ENCODE peak calls at places on chromosomes 2 and 18, in four cellular contexts. F, N, T and M are unnamed samples.

GRCh38 chr2:43467889-43468288 is 127.9 kb downstream of the THADA start:
- DNase-seq in F (no peak), N (no peak), T (no peak), M (no peak)

GRCh38 chr18:72830109-72830508 is 37.7 kb downstream of the NETO1 start:
- DNase-seq in F (no peak), N (no peak), T (no peak), M (peak)

GRCh38 chr18:23972416-23972815 is 42.1 kb upstream of the TTC39C start:
- DNase-seq in F (no peak), N (no peak), T (no peak), M (no peak)

GRCh38 chr2:68741238-68741637 is 6.6 kb downstream of the ARHGAP25 start:
- DNase-seq in F (no peak), N (no peak), T (no peak), M (peak)

GRCh38 chr2:189149981-189150380 is 29.6 kb downstream of the COL5A2 start:
- DNase-seq in F (no peak), N (no peak), T (no peak), M (no peak)

GRCh38 chr18:52402814-52403213 is 62.8 kb downstream of the DCC start:
- DNase-seq in F (no peak), N (no peak), T (no peak), M (no peak)

GRCh38 chr2:33219850-33220275 is 256.6 kb upstream of the RASGRP3 start:
- DNase-seq in F (no peak), N (no peak), T (no peak), M (no peak)

GRCh38 chr2:218313356-218313755 is 21.1 kb upstream of the TMBIM1 start:
- DNase-seq in F (no peak), N (no peak), T (no peak), M (no peak)

GRCh38 chr2:127219716-127220090 is 396 bp downstream of the CYP27C1 start:
- DNase-seq in F (no peak), N (peak), T (no peak), M (no peak)

GRCh38 chr2:121521359-121521758 is 9.3 kb upstream of the RNU4ATAC start:
- DNase-seq in F (no peak), N (no peak), T (no peak), M (no peak)